ENCODE peak calls at places on chromosomes 13 and 19, in seven cellular contexts. T, P, B, U, Y, L and D are unnamed samples.

GRCh38 chr19:5393088-5393487 is 52.5 kb upstream of the PTPRS start:
- DNase-seq in T (no peak), P (no peak), B (no peak), U (no peak), Y (no peak), L (no peak), D (no peak)

GRCh38 chr19:49475995-49476880 is 2.2 kb downstream of the FLT3LG start:
- DNase-seq in T (peak), P (peak), B (peak), U (no peak), Y (no peak), L (no peak), D (peak)

GRCh38 chr13:64078480-64078936 is 2662.9 kb upstream of the PCDH20 start:
- DNase-seq in T (no peak), P (no peak), B (no peak), U (no peak), Y (peak), L (no peak), D (peak)

GRCh38 chr19:49888478-49888901 is 8.2 kb downstream of the IL4I1 start:
- DNase-seq in T (no peak), P (no peak), B (no peak), U (no peak), Y (no peak), L (no peak), D (no peak)

GRCh38 chr13:70756088-70756487 is 647.8 kb upstream of the KLHL1 start:
- DNase-seq in T (no peak), P (no peak), B (no peak), U (no peak), Y (no peak), L (no peak), D (no peak)

GRCh38 chr13:112968380-112968909 is 569 bp upstream of the MCF2L start:
- DNase-seq in T (no peak), P (peak), B (no peak), U (no peak), Y (peak), L (peak), D (peak)

GRCh38 chr19:16088351-16088984 is 12.2 kb downstream of the TPM4 start:
- DNase-seq in T (peak), P (no peak), B (no peak), U (no peak), Y (peak), L (no peak), D (no peak)

GRCh38 chr13:111327701-111328100 is 7.3 kb downstream of the TEX29 start:
- DNase-seq in T (no peak), P (no peak), B (no peak), U (no peak), Y (no peak), L (no peak), D (no peak)

GRCh38 chr13:75357576-75358295 is 124.2 kb downstream of the TBC1D4 start:
- DNase-seq in T (peak), P (peak), B (peak), U (no peak), Y (no peak), L (no peak), D (peak)

GRCh38 chr13:42345367-42345766 is 73.4 kb downstream of the AKAP11 start:
- DNase-seq in T (no peak), P (no peak), B (no peak), U (no peak), Y (no peak), L (no peak), D (peak)

GRCh38 chr13:106513025-106513424 is 22.4 kb downstream of the EFNB2 start:
- DNase-seq in T (peak), P (no peak), B (no peak), U (no peak), Y (no peak), L (no peak), D (no peak)

GRCh38 chr13:50805805-50806204 is 37.7 kb downstream of the DLEU7 start:
- DNase-seq in T (peak), P (no peak), B (no peak), U (no peak), Y (no peak), L (no peak), D (no peak)

GRCh38 chr13:113010510-113010865 is 41.5 kb downstream of the MCF2L start:
- DNase-seq in T (no peak), P (no peak), B (no peak), U (no peak), Y (peak), L (no peak), D (no peak)